ENCODE peak calls at places on chromosomes 6 and 20, in nine cellular contexts. K is RWPE2, M is small intestine, E is endodermal cell, V is pancreas, R is transverse colon, S is neural progenitor cell, Q is lower lobe of right lung, N is thyroid gland. D is an unnamed sample.
A peak's percentile ranks its signal among the peaks of the same experiment; 100 is the strongest.

GRCh38 chr6:138499303-138499991 is at the start of gene NHSL1:
- DNase-seq in S (peak; percentile 51), R (peak; percentile 59), Q (no peak), V (no peak), E (peak; percentile 66), N (no peak), K (no peak), M (peak; percentile 91), D (no peak)

GRCh38 chr20:25270829-25271251 is 23.0 kb downstream of the PYGB start:
- DNase-seq in S (no peak), N (peak; percentile 0), K (peak; percentile 47), M (no peak), Q (peak; percentile 34), V (peak; percentile 11), R (peak; percentile 4), E (no peak), D (no peak)

GRCh38 chr6:36337814-36338213 is 1.1 kb upstream of the BNIP5 start:
- DNase-seq in S (no peak), R (no peak), E (peak; percentile 20), K (no peak), Q (no peak), N (no peak), V (no peak), M (no peak), D (no peak)

GRCh38 chr6:36347635-36348034 is 10.9 kb upstream of the BNIP5 start:
- DNase-seq in S (no peak), E (peak; percentile 34), N (no peak), M (peak; percentile 89), R (no peak), V (no peak), Q (no peak), K (no peak), D (no peak)

GRCh38 chr6:41733349-41733706 is 2.1 kb downstream of the TFEB start:
- DNase-seq in K (no peak), R (no peak), V (no peak), Q (no peak), N (no peak), E (no peak), S (no peak), M (no peak), D (no peak)

GRCh38 chr20:12593342-12593741 is 415.4 kb upstream of the SPTLC3 start:
- DNase-seq in V (no peak), N (no peak), Q (no peak), M (no peak), E (no peak), R (no peak), S (no peak), K (no peak), D (no peak)

GRCh38 chr6:28776269-28777146 is 147.3 kb downstream of the TRIM27 start:
- DNase-seq in S (peak; percentile 79), V (no peak), Q (no peak), E (peak; percentile 78), R (no peak), M (no peak), K (no peak), N (no peak), D (no peak)

GRCh38 chr6:80132942-80133517 is 26.6 kb downstream of the BCKDHB start:
- DNase-seq in R (peak; percentile 80), N (peak; percentile 62), Q (peak; percentile 47), S (peak; percentile 47), E (peak; percentile 74), V (peak; percentile 36), K (peak; percentile 48), M (peak; percentile 74), D (peak; percentile 59)

GRCh38 chr6:146498309-146498708 is 45.3 kb upstream of the RAB32 start:
- DNase-seq in V (no peak), S (no peak), Q (no peak), N (no peak), K (no peak), E (no peak), R (no peak), M (no peak), D (no peak)

GRCh38 chr20:18527836-18528235 is 20.1 kb downstream of the SEC23B start:
- DNase-seq in R (no peak), N (no peak), V (no peak), K (no peak), S (no peak), E (no peak), M (no peak), Q (no peak), D (no peak)

GRCh38 chr20:5353624-5354496 is 37.1 kb upstream of the PROKR2 start:
- DNase-seq in N (no peak), E (no peak), S (no peak), Q (no peak), R (no peak), M (no peak), V (no peak), K (no peak), D (no peak)

GRCh38 chr20:61846074-61846473 is 219.6 kb downstream of the TAF4 start:
- DNase-seq in E (no peak), S (no peak), K (no peak), M (no peak), N (no peak), R (no peak), Q (peak; percentile 37), V (no peak), D (peak; percentile 4)

DNA sequence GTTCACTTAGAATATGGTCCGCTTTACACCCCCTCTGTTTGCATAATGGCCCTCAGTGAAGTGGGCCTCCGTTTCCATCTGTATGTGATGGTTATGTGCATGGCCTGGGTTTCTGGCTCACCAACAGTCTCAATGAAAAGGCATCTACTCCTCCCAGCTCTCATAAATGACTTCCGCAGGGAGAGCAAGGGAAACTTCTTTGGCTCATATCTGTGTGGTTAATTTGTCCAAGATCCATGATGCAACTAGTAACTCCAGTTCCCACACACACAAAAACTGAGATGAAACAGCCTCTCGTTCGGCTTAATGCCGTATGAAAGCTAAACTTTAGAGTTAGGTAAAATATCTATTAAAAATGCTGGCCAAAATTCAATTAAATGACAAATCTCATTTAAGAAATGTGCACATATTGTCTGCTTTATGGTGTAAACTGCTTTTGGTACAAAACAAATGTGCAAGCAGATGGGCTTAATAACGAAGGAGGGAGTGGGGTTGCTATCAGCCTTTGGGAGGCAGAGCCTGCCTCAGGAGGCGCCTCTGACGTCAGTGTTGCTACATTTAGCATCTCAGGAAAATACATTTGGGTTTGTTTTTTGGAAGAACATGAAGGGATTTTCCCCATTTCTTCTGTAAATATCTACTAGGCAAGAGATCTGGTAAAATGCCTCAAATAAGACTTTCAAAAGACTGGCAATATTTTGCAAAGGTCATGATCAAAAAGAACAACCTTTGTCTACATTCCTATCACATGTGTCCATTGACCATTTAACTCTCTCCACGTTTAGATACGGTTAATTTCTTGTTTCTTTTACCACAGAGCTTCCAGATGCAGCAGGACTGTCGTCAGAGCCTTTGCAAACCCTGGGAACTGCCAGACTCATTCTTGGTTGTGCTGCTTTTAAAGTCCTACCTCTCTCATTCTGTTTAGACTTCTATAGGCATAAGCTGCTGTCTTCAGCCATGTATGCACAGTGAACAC is 96.8 kb downstream of the ARMC2 start:
- DNase-seq in S (no peak), R (no peak), K (no peak), N (no peak), E (no peak), M (no peak), V (no peak), Q (no peak), D (no peak)
- H3K4me1 ChIP-seq in S (no peaks in the 10 kb centered on the region), R (peaks cover 20% of the 10 kb centered on the region), K (peaks cover 42% of the 10 kb centered on the region), N (peaks cover 62% of the 10 kb centered on the region), E (peaks cover 4% of the 10 kb centered on the region), M (peaks cover 14% of the 10 kb centered on the region), V (peaks cover 64% of the 10 kb centered on the region), Q (peaks cover 71% of the 10 kb centered on the region), D (peaks cover 6% of the 10 kb centered on the region)

DNA sequence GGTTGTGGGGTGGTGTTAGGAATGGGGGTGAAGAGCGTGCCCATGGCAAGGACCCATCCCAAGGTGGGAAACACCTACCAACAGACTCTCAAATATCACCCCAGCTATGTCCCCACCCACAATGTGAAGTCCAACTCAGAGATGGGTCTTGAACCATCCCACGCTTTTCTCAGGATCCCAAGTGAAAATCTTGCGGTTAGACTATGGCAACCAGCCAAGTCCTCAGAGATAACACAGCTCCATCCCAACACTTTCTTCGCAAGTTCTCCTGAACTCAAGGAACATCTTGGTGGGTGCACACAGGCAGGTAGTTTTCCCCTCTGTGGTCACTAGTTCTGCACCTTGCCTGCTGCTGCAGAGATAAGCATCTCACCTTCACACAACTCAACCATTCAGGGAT is 116.0 kb downstream of the CDC5L start:
- DNase-seq in N (no peak), E (no peak), V (no peak), S (no peak), K (no peak), M (no peak), R (no peak), Q (no peak), D (no peak)
- H3K4me3 ChIP-seq in N (no peak overlapping the region), E (no peak overlapping the region), V (no peak overlapping the region), S (no peak overlapping the region), K (no peak overlapping the region), M (no peak overlapping the region), R (no peak overlapping the region), Q (no peak overlapping the region), D (no peak overlapping the region)

DNA sequence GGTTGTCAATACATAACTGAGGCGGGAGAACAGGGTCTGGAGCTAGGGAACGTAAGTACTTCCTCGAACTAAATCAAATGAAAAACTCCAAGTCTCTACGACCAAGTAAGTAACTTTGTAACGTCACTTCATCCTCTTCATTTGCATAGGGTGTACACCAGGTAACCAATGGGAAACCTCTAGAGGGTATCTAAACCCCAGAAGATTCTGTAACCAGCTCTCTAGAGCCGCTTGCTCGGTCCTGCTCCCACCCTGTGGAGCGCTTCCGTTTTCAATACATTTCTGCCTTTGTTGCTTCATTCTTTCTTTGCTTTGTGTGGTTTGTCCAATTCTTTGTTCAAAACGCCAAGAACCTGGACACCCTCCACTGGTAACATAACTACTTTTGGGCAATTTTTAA is 133.5 kb upstream of the TMEM170B start:
- DNase-seq in Q (no peak), E (no peak), N (no peak), K (no peak), R (no peak), V (no peak), M (no peak), S (no peak), D (no peak)
- H3K4me1 ChIP-seq in Q (peaks cover 14% of the 10 kb centered on the region), E (peaks cover 6% of the 10 kb centered on the region), N (no peaks in the 10 kb centered on the region), K (no peaks in the 10 kb centered on the region), R (no peaks in the 10 kb centered on the region), V (no peaks in the 10 kb centered on the region), M (no peaks in the 10 kb centered on the region), S (peaks cover 8% of the 10 kb centered on the region), D (no peaks in the 10 kb centered on the region)

GRCh38 chr20:2467412-2467811 is 3.2 kb downstream of the SNRPB start:
- DNase-seq in N (no peak), E (no peak), K (no peak), M (no peak), R (no peak), S (no peak), V (no peak), Q (no peak), D (no peak)

GRCh38 chr20:2475850-2476741 is 5.5 kb upstream of the SNRPB start:
- DNase-seq in E (no peak), Q (no peak), N (no peak), M (no peak), S (no peak), V (no peak), R (no peak), K (no peak), D (no peak)

GRCh38 chr20:2470051-2470431 is 548 bp downstream of the SNRPB start:
- DNase-seq in V (peak; percentile 27), N (peak; percentile 30), K (no peak), S (peak; percentile 49), R (peak; percentile 46), E (no peak), Q (no peak), M (peak; percentile 47), D (peak; percentile 52)

GRCh38 chr20:2468581-2469407 is 1.8 kb downstream of the SNRPB start:
- DNase-seq in M (no peak), R (no peak), E (no peak), N (no peak), V (no peak), Q (no peak), S (no peak), K (no peak), D (no peak)

GRCh38 chr20:2470432-2471193 is at the start of gene SNRPB:
- DNase-seq in K (peak; percentile 95), S (peak; percentile 98), M (peak; percentile 99), Q (peak; percentile 97), E (peak; percentile 98), N (peak; percentile 96), R (peak; percentile 98), V (peak; percentile 95), D (peak; percentile 97)
- H3K4me3 ChIP-seq in K (peak within 1 kb of the TSS; percentile 77), S (peak within 1 kb of the TSS; percentile 88), M (peak within 1 kb of the TSS; percentile 73), Q (peak within 1 kb of the TSS; percentile 78), E (peak within 1 kb of the TSS; percentile 99), N (peak within 1 kb of the TSS; percentile 69), R (peak within 1 kb of the TSS; percentile 77), V (peak within 1 kb of the TSS; percentile 48), D (peak within 1 kb of the TSS; percentile 70)